ENCODE peak calls at places on chromosomes 5 and 9, in nine cellular contexts. One of them, this sample, is unnamed.

GRCh38 chr9:136204838-136205706 is at the start of gene LHX3:
- DNase-seq in frontal cortex: peak
- DNase-seq in B cell: no peak
- DNase-seq in activated CD4-positive, alpha-beta T cell treated with anti-CD3 and anti-CD28 coated beads for 36 hours: peak
- DNase-seq in C1 segment of cervical spinal cord: no peak
- DNase-seq in neuronal stem cell: peak
- DNase-seq in cardiac fibroblast: no peak
- DNase-seq in left lung: no peak
- DNase-seq in prostate gland: no peak
- DNase-seq in this sample: no peak

GRCh38 chr5:142869883-142870282 is 99.7 kb downstream of the ARHGAP26 start:
- DNase-seq in frontal cortex: no peak
- DNase-seq in B cell: no peak
- DNase-seq in activated CD4-positive, alpha-beta T cell treated with anti-CD3 and anti-CD28 coated beads for 36 hours: no peak
- DNase-seq in C1 segment of cervical spinal cord: no peak
- DNase-seq in neuronal stem cell: no peak
- DNase-seq in cardiac fibroblast: no peak
- DNase-seq in left lung: no peak
- DNase-seq in prostate gland: peak
- DNase-seq in this sample: no peak

GRCh38 chr5:30937070-30937469 is 256.4 kb upstream of the CDH6 start:
- DNase-seq in frontal cortex: no peak
- DNase-seq in B cell: no peak
- DNase-seq in activated CD4-positive, alpha-beta T cell treated with anti-CD3 and anti-CD28 coated beads for 36 hours: no peak
- DNase-seq in C1 segment of cervical spinal cord: no peak
- DNase-seq in neuronal stem cell: peak
- DNase-seq in cardiac fibroblast: no peak
- DNase-seq in left lung: no peak
- DNase-seq in prostate gland: no peak
- DNase-seq in this sample: no peak

GRCh38 chr9:136309101-136309801 is 5.4 kb upstream of the CCDC187 start:
- DNase-seq in frontal cortex: no peak
- DNase-seq in B cell: peak
- DNase-seq in activated CD4-positive, alpha-beta T cell treated with anti-CD3 and anti-CD28 coated beads for 36 hours: no peak
- DNase-seq in C1 segment of cervical spinal cord: no peak
- DNase-seq in neuronal stem cell: no peak
- DNase-seq in cardiac fibroblast: no peak
- DNase-seq in left lung: peak
- DNase-seq in prostate gland: no peak
- DNase-seq in this sample: no peak

GRCh38 chr5:181223729-181224389 is 778 bp downstream of the TRIM41 start:
- DNase-seq in frontal cortex: no peak
- DNase-seq in B cell: no peak
- DNase-seq in activated CD4-positive, alpha-beta T cell treated with anti-CD3 and anti-CD28 coated beads for 36 hours: peak
- DNase-seq in C1 segment of cervical spinal cord: no peak
- DNase-seq in neuronal stem cell: peak
- DNase-seq in cardiac fibroblast: peak
- DNase-seq in left lung: no peak
- DNase-seq in prostate gland: no peak
- DNase-seq in this sample: no peak

GRCh38 chr9:20684865-20685696 is 1.0 kb downstream of the FOCAD start:
- DNase-seq in frontal cortex: no peak
- DNase-seq in B cell: no peak
- DNase-seq in activated CD4-positive, alpha-beta T cell treated with anti-CD3 and anti-CD28 coated beads for 36 hours: no peak
- DNase-seq in C1 segment of cervical spinal cord: no peak
- DNase-seq in neuronal stem cell: no peak
- DNase-seq in cardiac fibroblast: peak
- DNase-seq in left lung: no peak
- DNase-seq in prostate gland: peak
- DNase-seq in this sample: no peak

GRCh38 chr5:95738069-95738468 is 6.9 kb downstream of the RHOBTB3 start:
- DNase-seq in frontal cortex: no peak
- DNase-seq in B cell: no peak
- DNase-seq in activated CD4-positive, alpha-beta T cell treated with anti-CD3 and anti-CD28 coated beads for 36 hours: no peak
- DNase-seq in C1 segment of cervical spinal cord: no peak
- DNase-seq in neuronal stem cell: no peak
- DNase-seq in cardiac fibroblast: no peak
- DNase-seq in left lung: no peak
- DNase-seq in prostate gland: no peak
- DNase-seq in this sample: no peak

GRCh38 chr5:21807953-21808352 is 1045.2 kb downstream of the CDH12 start:
- DNase-seq in frontal cortex: no peak
- DNase-seq in B cell: no peak
- DNase-seq in activated CD4-positive, alpha-beta T cell treated with anti-CD3 and anti-CD28 coated beads for 36 hours: no peak
- DNase-seq in C1 segment of cervical spinal cord: no peak
- DNase-seq in neuronal stem cell: no peak
- DNase-seq in cardiac fibroblast: peak
- DNase-seq in left lung: no peak
- DNase-seq in prostate gland: no peak
- DNase-seq in this sample: no peak

GRCh38 chr5:36875051-36875788 is 1.3 kb upstream of the NIPBL start:
- DNase-seq in frontal cortex: no peak
- DNase-seq in B cell: peak
- DNase-seq in activated CD4-positive, alpha-beta T cell treated with anti-CD3 and anti-CD28 coated beads for 36 hours: peak
- DNase-seq in C1 segment of cervical spinal cord: peak
- DNase-seq in neuronal stem cell: peak
- DNase-seq in cardiac fibroblast: peak
- DNase-seq in left lung: peak
- DNase-seq in prostate gland: peak
- DNase-seq in this sample: no peak

GRCh38 chr9:7974335-7975005 is 174.9 kb upstream of the DMAC1 start:
- DNase-seq in frontal cortex: no peak
- DNase-seq in B cell: peak
- DNase-seq in activated CD4-positive, alpha-beta T cell treated with anti-CD3 and anti-CD28 coated beads for 36 hours: peak
- DNase-seq in C1 segment of cervical spinal cord: no peak
- DNase-seq in neuronal stem cell: no peak
- DNase-seq in cardiac fibroblast: no peak
- DNase-seq in left lung: no peak
- DNase-seq in prostate gland: no peak
- DNase-seq in this sample: no peak

GRCh38 chr9:35757527-35758275 is 3.6 kb upstream of the MSMP start:
- DNase-seq in frontal cortex: no peak
- DNase-seq in B cell: no peak
- DNase-seq in activated CD4-positive, alpha-beta T cell treated with anti-CD3 and anti-CD28 coated beads for 36 hours: no peak
- DNase-seq in C1 segment of cervical spinal cord: no peak
- DNase-seq in neuronal stem cell: no peak
- DNase-seq in cardiac fibroblast: no peak
- DNase-seq in left lung: no peak
- DNase-seq in prostate gland: peak
- DNase-seq in this sample: no peak

GRCh38 chr9:107336718-107337360 is 53.8 kb downstream of the RAD23B start:
- DNase-seq in frontal cortex: no peak
- DNase-seq in B cell: no peak
- DNase-seq in activated CD4-positive, alpha-beta T cell treated with anti-CD3 and anti-CD28 coated beads for 36 hours: no peak
- DNase-seq in C1 segment of cervical spinal cord: no peak
- DNase-seq in neuronal stem cell: no peak
- DNase-seq in cardiac fibroblast: peak
- DNase-seq in left lung: no peak
- DNase-seq in prostate gland: peak
- DNase-seq in this sample: no peak

GRCh38 chr5:141976176-141976575 is 7.3 kb downstream of the RNF14 start:
- DNase-seq in frontal cortex: no peak
- DNase-seq in B cell: no peak
- DNase-seq in activated CD4-positive, alpha-beta T cell treated with anti-CD3 and anti-CD28 coated beads for 36 hours: no peak
- DNase-seq in C1 segment of cervical spinal cord: no peak
- DNase-seq in neuronal stem cell: no peak
- DNase-seq in cardiac fibroblast: no peak
- DNase-seq in left lung: no peak
- DNase-seq in prostate gland: no peak
- DNase-seq in this sample: no peak

GRCh38 chr5:96081276-96081858 is 119.7 kb upstream of the ELL2 start:
- DNase-seq in frontal cortex: no peak
- DNase-seq in B cell: no peak
- DNase-seq in activated CD4-positive, alpha-beta T cell treated with anti-CD3 and anti-CD28 coated beads for 36 hours: no peak
- DNase-seq in C1 segment of cervical spinal cord: no peak
- DNase-seq in neuronal stem cell: no peak
- DNase-seq in cardiac fibroblast: peak
- DNase-seq in left lung: no peak
- DNase-seq in prostate gland: no peak
- DNase-seq in this sample: no peak

GRCh38 chr9:137739371-137739915 is 120.6 kb downstream of the EHMT1 start:
- DNase-seq in frontal cortex: no peak
- DNase-seq in B cell: no peak
- DNase-seq in activated CD4-positive, alpha-beta T cell treated with anti-CD3 and anti-CD28 coated beads for 36 hours: no peak
- DNase-seq in C1 segment of cervical spinal cord: no peak
- DNase-seq in neuronal stem cell: no peak
- DNase-seq in cardiac fibroblast: no peak
- DNase-seq in left lung: no peak
- DNase-seq in prostate gland: no peak
- DNase-seq in this sample: no peak

GRCh38 chr9:72790934-72791333 is 161.9 kb downstream of the ALDH1A1 start:
- DNase-seq in frontal cortex: no peak
- DNase-seq in B cell: no peak
- DNase-seq in activated CD4-positive, alpha-beta T cell treated with anti-CD3 and anti-CD28 coated beads for 36 hours: no peak
- DNase-seq in C1 segment of cervical spinal cord: no peak
- DNase-seq in neuronal stem cell: no peak
- DNase-seq in cardiac fibroblast: no peak
- DNase-seq in left lung: no peak
- DNase-seq in prostate gland: no peak
- DNase-seq in this sample: no peak

GRCh38 chr5:138466058-138466899 is 1.0 kb downstream of the EGR1 start:
- DNase-seq in frontal cortex: no peak
- DNase-seq in B cell: no peak
- DNase-seq in activated CD4-positive, alpha-beta T cell treated with anti-CD3 and anti-CD28 coated beads for 36 hours: peak
- DNase-seq in C1 segment of cervical spinal cord: no peak
- DNase-seq in neuronal stem cell: no peak
- DNase-seq in cardiac fibroblast: peak
- DNase-seq in left lung: no peak
- DNase-seq in prostate gland: peak
- DNase-seq in this sample: no peak

GRCh38 chr5:125487231-125487630 is 740.8 kb upstream of the ZNF608 start:
- DNase-seq in frontal cortex: no peak
- DNase-seq in B cell: no peak
- DNase-seq in activated CD4-positive, alpha-beta T cell treated with anti-CD3 and anti-CD28 coated beads for 36 hours: no peak
- DNase-seq in C1 segment of cervical spinal cord: no peak
- DNase-seq in neuronal stem cell: no peak
- DNase-seq in cardiac fibroblast: peak
- DNase-seq in left lung: no peak
- DNase-seq in prostate gland: no peak
- DNase-seq in this sample: no peak

GRCh38 chr5:9774472-9775079 is 144.4 kb upstream of the TAS2R1 start:
- DNase-seq in frontal cortex: no peak
- DNase-seq in B cell: no peak
- DNase-seq in activated CD4-positive, alpha-beta T cell treated with anti-CD3 and anti-CD28 coated beads for 36 hours: no peak
- DNase-seq in C1 segment of cervical spinal cord: no peak
- DNase-seq in neuronal stem cell: no peak
- DNase-seq in cardiac fibroblast: peak
- DNase-seq in left lung: no peak
- DNase-seq in prostate gland: no peak
- DNase-seq in this sample: no peak

GRCh38 chr9:117415584-117415937 is 704 bp upstream of the ASTN2 start:
- DNase-seq in frontal cortex: no peak
- DNase-seq in B cell: no peak
- DNase-seq in activated CD4-positive, alpha-beta T cell treated with anti-CD3 and anti-CD28 coated beads for 36 hours: no peak
- DNase-seq in C1 segment of cervical spinal cord: no peak
- DNase-seq in neuronal stem cell: no peak
- DNase-seq in cardiac fibroblast: no peak
- DNase-seq in left lung: peak
- DNase-seq in prostate gland: no peak
- DNase-seq in this sample: no peak

GRCh38 chr5:148474025-148474511 is 90.3 kb downstream of the FBXO38 start:
- DNase-seq in frontal cortex: no peak
- DNase-seq in B cell: no peak
- DNase-seq in activated CD4-positive, alpha-beta T cell treated with anti-CD3 and anti-CD28 coated beads for 36 hours: no peak
- DNase-seq in C1 segment of cervical spinal cord: no peak
- DNase-seq in neuronal stem cell: no peak
- DNase-seq in cardiac fibroblast: peak
- DNase-seq in left lung: no peak
- DNase-seq in prostate gland: no peak
- DNase-seq in this sample: peak

GRCh38 chr9:117704597-117704996 is 394 bp downstream of the TLR4 start:
- DNase-seq in frontal cortex: no peak
- DNase-seq in B cell: no peak
- DNase-seq in activated CD4-positive, alpha-beta T cell treated with anti-CD3 and anti-CD28 coated beads for 36 hours: no peak
- DNase-seq in C1 segment of cervical spinal cord: no peak
- DNase-seq in neuronal stem cell: no peak
- DNase-seq in cardiac fibroblast: peak
- DNase-seq in left lung: no peak
- DNase-seq in prostate gland: no peak
- DNase-seq in this sample: no peak

GRCh38 chr5:131760793-131761192 is 36.0 kb downstream of the FNIP1 start:
- DNase-seq in frontal cortex: no peak
- DNase-seq in B cell: no peak
- DNase-seq in activated CD4-positive, alpha-beta T cell treated with anti-CD3 and anti-CD28 coated beads for 36 hours: no peak
- DNase-seq in C1 segment of cervical spinal cord: no peak
- DNase-seq in neuronal stem cell: no peak
- DNase-seq in cardiac fibroblast: no peak
- DNase-seq in left lung: no peak
- DNase-seq in prostate gland: no peak
- DNase-seq in this sample: no peak

GRCh38 chr5:161546463-161547301 is at the start of gene GABRB2:
- DNase-seq in frontal cortex: peak
- DNase-seq in B cell: no peak
- DNase-seq in activated CD4-positive, alpha-beta T cell treated with anti-CD3 and anti-CD28 coated beads for 36 hours: peak
- DNase-seq in C1 segment of cervical spinal cord: peak
- DNase-seq in neuronal stem cell: peak
- DNase-seq in cardiac fibroblast: peak
- DNase-seq in left lung: peak
- DNase-seq in prostate gland: no peak
- DNase-seq in this sample: no peak

GRCh38 chr9:38436708-38437107 is 12.5 kb upstream of the IGFBPL1 start:
- DNase-seq in frontal cortex: no peak
- DNase-seq in B cell: no peak
- DNase-seq in activated CD4-positive, alpha-beta T cell treated with anti-CD3 and anti-CD28 coated beads for 36 hours: no peak
- DNase-seq in C1 segment of cervical spinal cord: no peak
- DNase-seq in neuronal stem cell: no peak
- DNase-seq in cardiac fibroblast: no peak
- DNase-seq in left lung: no peak
- DNase-seq in prostate gland: no peak
- DNase-seq in this sample: no peak

GRCh38 chr5:130720355-130720754 is 444.7 kb downstream of the HINT1 start:
- DNase-seq in frontal cortex: no peak
- DNase-seq in B cell: no peak
- DNase-seq in activated CD4-positive, alpha-beta T cell treated with anti-CD3 and anti-CD28 coated beads for 36 hours: no peak
- DNase-seq in C1 segment of cervical spinal cord: no peak
- DNase-seq in neuronal stem cell: peak
- DNase-seq in cardiac fibroblast: peak
- DNase-seq in left lung: no peak
- DNase-seq in prostate gland: no peak
- DNase-seq in this sample: no peak

GRCh38 chr5:150987746-150988145 is 32.6 kb upstream of the GPX3 start:
- DNase-seq in frontal cortex: no peak
- DNase-seq in B cell: no peak
- DNase-seq in activated CD4-positive, alpha-beta T cell treated with anti-CD3 and anti-CD28 coated beads for 36 hours: no peak
- DNase-seq in C1 segment of cervical spinal cord: no peak
- DNase-seq in neuronal stem cell: no peak
- DNase-seq in cardiac fibroblast: no peak
- DNase-seq in left lung: no peak
- DNase-seq in prostate gland: peak
- DNase-seq in this sample: no peak

GRCh38 chr5:80865547-80865946 is 94.6 kb upstream of the RASGRF2 start:
- DNase-seq in frontal cortex: no peak
- DNase-seq in B cell: no peak
- DNase-seq in activated CD4-positive, alpha-beta T cell treated with anti-CD3 and anti-CD28 coated beads for 36 hours: no peak
- DNase-seq in C1 segment of cervical spinal cord: no peak
- DNase-seq in neuronal stem cell: no peak
- DNase-seq in cardiac fibroblast: peak
- DNase-seq in left lung: no peak
- DNase-seq in prostate gland: no peak
- DNase-seq in this sample: no peak

GRCh38 chr5:149641000-149641576 is 59.8 kb downstream of the ARHGEF37 start:
- DNase-seq in frontal cortex: no peak
- DNase-seq in B cell: no peak
- DNase-seq in activated CD4-positive, alpha-beta T cell treated with anti-CD3 and anti-CD28 coated beads for 36 hours: no peak
- DNase-seq in C1 segment of cervical spinal cord: no peak
- DNase-seq in neuronal stem cell: no peak
- DNase-seq in cardiac fibroblast: peak
- DNase-seq in left lung: no peak
- DNase-seq in prostate gland: peak
- DNase-seq in this sample: no peak

This sample was measured in thoracic aorta.